ENCODE peak calls at places on chromosome 5, in eight cellular contexts. U is fibroblast of lung, M is left ventricle myocardium inferior, O is right lobe of liver, C is psoas muscle, P is heart left ventricle, L is tibial artery, Z is transverse colon. G is an unnamed sample.

GRCh38 chr5:14871084-14871572 is 450 bp downstream of the ANKH start:
- DNase-seq in P (peak; percentile 42), U (no peak), L (peak; percentile 36), Z (peak; percentile 41), M (peak; percentile 27), C (peak; percentile 66), O (peak; percentile 64), G (peak; percentile 77)

GRCh38 chr5:45677524-45677923 is 18.7 kb downstream of the HCN1 start:
- DNase-seq in C (no peak), L (no peak), O (no peak), Z (no peak), P (no peak), U (no peak), M (no peak), G (no peak)

GRCh38 chr5:18329346-18329745 is 695.1 kb downstream of the TAF11L14 start:
- DNase-seq in L (no peak), Z (no peak), M (no peak), U (no peak), O (no peak), C (no peak), P (no peak), G (no peak)

GRCh38 chr5:131521252-131521651 is 113.8 kb downstream of the RAPGEF6 start:
- DNase-seq in P (no peak), C (no peak), U (peak; percentile 91), M (no peak), L (no peak), O (no peak), Z (no peak), G (no peak)

GRCh38 chr5:103037673-103038455 is 82.1 kb downstream of the GIN1 start:
- DNase-seq in O (no peak), Z (no peak), C (no peak), M (no peak), P (no peak), L (no peak), U (no peak), G (no peak)

GRCh38 chr5:103355590-103355989 is 97.0 kb downstream of the MACIR start:
- DNase-seq in O (no peak), Z (no peak), U (no peak), P (no peak), M (no peak), C (no peak), L (no peak), G (no peak)

GRCh38 chr5:131984945-131985665 is 26.4 kb downstream of the ACSL6 start:
- DNase-seq in P (no peak), Z (no peak), M (no peak), L (no peak), C (no peak), U (no peak), O (no peak), G (no peak)

GRCh38 chr5:96821260-96821916 is 13.6 kb upstream of the ERAP1 start:
- DNase-seq in U (peak; percentile 16), C (no peak), M (no peak), L (no peak), O (no peak), P (no peak), Z (no peak), G (no peak)

GRCh38 chr5:95763941-95764340 is 32.8 kb downstream of the RHOBTB3 start:
- DNase-seq in U (peak; percentile 61), M (no peak), C (no peak), Z (no peak), O (no peak), P (no peak), L (no peak), G (no peak)

GRCh38 chr5:9239071-9239470 is 306.8 kb downstream of the SEMA5A start:
- DNase-seq in Z (no peak), P (no peak), M (no peak), C (no peak), U (peak; percentile 62), L (no peak), O (no peak), G (no peak)

GRCh38 chr5:178111925-178112324 is 1.4 kb upstream of the N4BP3 start:
- DNase-seq in L (no peak), P (no peak), Z (no peak), C (no peak), M (no peak), O (no peak), U (no peak), G (no peak)

GRCh38 chr5:16930487-16930886 is 5.6 kb downstream of the MYO10 start:
- DNase-seq in U (no peak), Z (no peak), M (no peak), C (no peak), O (no peak), P (no peak), L (no peak), G (no peak)

GRCh38 chr5:55904152-55904551 is 53.0 kb downstream of the IL31RA start:
- DNase-seq in M (peak; percentile 41), O (no peak), U (peak; percentile 52), C (peak; percentile 63), P (no peak), L (peak; percentile 43), Z (no peak), G (no peak)

DNA sequence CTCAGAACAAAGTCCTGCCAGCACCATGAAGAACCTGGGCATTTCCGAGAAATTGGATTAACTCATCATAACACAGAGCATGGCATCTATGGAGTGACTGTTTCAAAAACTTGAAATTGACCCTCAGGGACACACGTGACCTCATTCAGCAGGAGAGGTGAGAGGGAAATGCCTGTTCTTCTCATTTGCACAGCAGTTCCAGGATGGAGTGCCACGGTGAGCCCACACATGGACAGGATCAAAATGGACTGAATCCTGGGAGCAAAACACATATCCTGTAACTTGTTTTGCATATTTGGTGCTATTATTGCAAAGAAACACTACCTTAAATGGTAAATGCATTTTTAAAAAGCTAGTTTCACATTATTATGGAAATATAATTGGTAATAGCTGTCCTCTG is 256.1 kb upstream of the IRX2 start:
- DNase-seq in P (no peak), Z (no peak), C (no peak), M (no peak), O (no peak), U (no peak), L (no peak), G (peak; percentile 4)
- H3K4me3 ChIP-seq in P (no peak overlapping the region), Z (no peak overlapping the region), C (no peak overlapping the region), M (no peak overlapping the region), O (no peak overlapping the region), U (no peak overlapping the region), L (no peak overlapping the region), G (no peak overlapping the region)

DNA sequence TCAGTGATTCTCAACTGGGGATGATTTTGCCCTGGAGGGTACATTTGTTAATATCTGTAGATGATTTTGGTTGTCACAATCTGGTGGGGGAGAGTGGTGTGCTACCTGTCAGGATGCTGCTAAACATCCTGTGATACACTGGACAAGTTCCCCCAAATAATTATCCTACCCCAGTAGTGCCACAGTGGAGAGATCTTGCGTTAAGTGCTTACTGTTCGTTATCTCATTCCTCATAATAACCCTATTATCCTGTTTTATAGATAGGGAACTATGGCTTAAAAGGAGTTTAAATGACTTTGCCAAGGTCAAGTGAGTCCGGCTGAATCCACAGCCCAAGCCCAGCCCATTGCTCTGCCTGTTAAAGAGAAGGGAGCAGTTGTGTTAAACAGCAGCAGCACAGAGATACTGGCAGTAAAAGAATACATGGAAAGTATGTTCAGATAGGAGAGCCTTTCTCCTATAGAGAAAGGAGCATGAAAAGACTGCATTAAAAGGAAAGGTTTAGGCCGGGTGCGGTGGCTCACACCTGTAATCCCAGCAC is 15.4 kb downstream of the CNOT8 start:
- DNase-seq in P (no peak), C (no peak), Z (no peak), M (no peak), O (no peak), U (no peak), L (no peak), G (no peak)
- H3K27ac ChIP-seq in P (no peak overlapping the region), C (no peak overlapping the region), Z (peak overlapping the region; percentile 3), M (peak overlapping the region; percentile 42), O (no peak overlapping the region), U (no peak overlapping the region), L (peak overlapping the region; percentile 72), G (peak overlapping the region; percentile 1)

GRCh38 chr5:3602713-3603502 is 7.3 kb downstream of the IRX1 start:
- DNase-seq in U (peak; percentile 60), Z (no peak), L (no peak), P (peak; percentile 29), M (peak; percentile 45), C (no peak), O (no peak), G (no peak)
- TF ChIP-seq CTCF in U (peak; percentile 38), Z (peak; percentile 12), L (peak; percentile 35), P (peak; percentile 35), M (peak; percentile 73), C (peak; percentile 46), O (peak; percentile 44), G (no peak)

DNA sequence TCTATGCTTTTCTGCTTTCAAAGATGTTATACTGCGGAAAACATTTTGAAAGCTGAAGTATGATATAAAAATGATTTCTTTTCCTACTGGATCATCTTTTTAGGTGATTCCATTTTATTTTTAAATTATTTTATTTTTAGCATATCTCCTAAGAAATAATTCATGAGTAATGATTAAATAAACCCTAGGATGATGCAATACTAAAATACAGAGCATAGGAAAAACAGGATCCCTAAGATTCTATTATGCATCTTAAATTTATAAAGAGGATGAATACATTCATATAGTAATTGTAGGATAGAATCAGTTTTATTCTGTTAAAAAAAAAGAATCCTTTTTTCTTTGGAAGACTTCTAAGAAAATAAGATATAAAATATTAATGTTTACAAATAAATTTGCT is 10.9 kb downstream of the POLK start:
- DNase-seq in O (no peak), L (no peak), M (no peak), Z (no peak), C (no peak), U (no peak), P (no peak), G (no peak)
- H3K4me3 ChIP-seq in O (no peak overlapping the region), L (no peak overlapping the region), M (no peak overlapping the region), Z (no peak overlapping the region), C (no peak overlapping the region), U (no peak overlapping the region), P (no peak overlapping the region), G (no peak overlapping the region)

GRCh38 chr5:172871561-172871960 is 37.5 kb downstream of the ERGIC1 start:
- DNase-seq in Z (no peak), O (no peak), U (no peak), C (peak; percentile 15), P (no peak), L (no peak), M (no peak), G (no peak)

GRCh38 chr5:172871982-172872381 is 37.9 kb downstream of the ERGIC1 start:
- DNase-seq in U (peak; percentile 40), Z (no peak), O (no peak), M (no peak), P (no peak), L (no peak), C (peak; percentile 50), G (no peak)

GRCh38 chr5:172872997-172873491 is 39.0 kb downstream of the ERGIC1 start:
- DNase-seq in L (peak; percentile 87), O (peak; percentile 79), U (peak; percentile 74), M (peak; percentile 85), P (peak; percentile 93), Z (peak; percentile 58), C (peak; percentile 95), G (peak; percentile 94)

GRCh38 chr5:172874647-172875371 is 40.8 kb downstream of the ERGIC1 start:
- DNase-seq in Z (no peak), C (peak; percentile 15), M (no peak), P (no peak), O (no peak), U (no peak), L (no peak), G (no peak)

GRCh38 chr5:172873513-172873912 is 39.5 kb downstream of the ERGIC1 start:
- DNase-seq in U (no peak), L (no peak), O (no peak), C (no peak), Z (no peak), P (no peak), M (no peak), G (no peak)
- H3K27ac ChIP-seq in U (peak overlapping the region; percentile 94), L (peak overlapping the region; percentile 92), O (peak overlapping the region; percentile 85), C (peak overlapping the region; percentile 95), Z (peak overlapping the region; percentile 74), P (peak overlapping the region; percentile 96), M (peak overlapping the region; percentile 95), G (peak overlapping the region; percentile 90)